ENCODE peak calls at places on chromosomes 7 and 10, in four cellular contexts. S is mucosa of gallbladder, J is T-helper 17 cell, D is NCI-H2081. K is an unnamed sample.

GRCh38 chr7:11623093-11623678 is 208.8 kb downstream of the THSD7A start:
- DNase-seq in S (no peak), J (no peak), D (no peak), K (no peak)

GRCh38 chr10:118840071-118840775 is 85.5 kb upstream of the CACUL1 start:
- DNase-seq in S (no peak), J (no peak), D (no peak), K (no peak)

GRCh38 chr7:12783421-12783820 is 96.0 kb downstream of the ARL4A start:
- DNase-seq in S (no peak), J (no peak), D (no peak), K (no peak)

GRCh38 chr7:115953554-115954248 is 76.9 kb downstream of the TFEC start:
- DNase-seq in S (no peak), J (no peak), D (no peak), K (no peak)

GRCh38 chr7:95631545-95631944 is 35.2 kb upstream of the PDK4 start:
- DNase-seq in S (no peak), J (no peak), D (no peak), K (no peak)

GRCh38 chr7:50962962-50963374 is 180.3 kb upstream of the GRB10 start:
- DNase-seq in S (peak; percentile 91), J (no peak), D (peak; percentile 93), K (no peak)

GRCh38 chr7:92279429-92280031 is 33.8 kb downstream of the ANKIB1 start:
- DNase-seq in S (no peak), J (no peak), D (peak; percentile 39), K (no peak)

GRCh38 chr7:4944939-4945338 is 14.0 kb downstream of the MMD2 start:
- DNase-seq in S (no peak), J (no peak), D (no peak), K (no peak)

GRCh38 chr7:155289949-155290501 is 7.7 kb upstream of the INSIG1 start:
- DNase-seq in S (no peak), J (no peak), D (no peak), K (peak; percentile 37)

GRCh38 chr7:3089493-3089892 is 45.8 kb upstream of the CARD11 start:
- DNase-seq in S (no peak), J (no peak), D (no peak), K (no peak)

GRCh38 chr10:74988055-74988773 is 123.2 kb upstream of the SAMD8 start:
- DNase-seq in S (no peak), J (no peak), D (no peak), K (no peak)

GRCh38 chr10:60289800-60290199 is 99.9 kb downstream of the ANK3 start:
- DNase-seq in S (no peak), J (no peak), D (no peak), K (no peak)

GRCh38 chr7:34277016-34277800 is 371.9 kb downstream of the BMPER start:
- DNase-seq in S (no peak), J (no peak), D (no peak), K (no peak)

GRCh38 chr10:97782455-97783228 is 10.8 kb upstream of the SFRP5 start:
- DNase-seq in S (no peak), J (no peak), D (no peak), K (no peak)

GRCh38 chr10:34866848-34867247 is 51.8 kb upstream of the PARD3 start:
- DNase-seq in S (no peak), J (no peak), D (peak; percentile 1), K (no peak)

GRCh38 chr10:45470098-45471012 is 96.3 kb downstream of the ALOX5 start:
- DNase-seq in S (no peak), J (peak; percentile 30), D (no peak), K (peak; percentile 79)

GRCh38 chr10:27525819-27526218 is 21.7 kb downstream of the RAB18 start:
- DNase-seq in S (no peak), J (no peak), D (no peak), K (no peak)

GRCh38 chr7:28808786-28809533 is 149.2 kb downstream of the TRIL start:
- DNase-seq in S (peak; percentile 31), J (no peak), D (no peak), K (no peak)

GRCh38 chr7:45001138-45001694 is 1.2 kb downstream of the CCM2 start:
- DNase-seq in S (no peak), J (peak; percentile 29), D (peak; percentile 70), K (no peak)

GRCh38 chr10:114600067-114600466 is 58.0 kb downstream of the ABLIM1 start:
- DNase-seq in S (no peak), J (no peak), D (no peak), K (no peak)

K was measured in left lobe of liver.